ENCODE peak calls at places on chromosomes 4 and X, in eight cellular contexts. F is activated naive CD8-positive, alpha-beta T cell treated with anti-CD3 and anti-CD28 coated beads, Interleukin-2, amount 50 U/mL, for 24 hours; H is neural progenitor cell; B is brain microvascular endothelial cell; P is ELR; A is GM19239; O is stimulated activated CD4-positive, alpha-beta T cell treated with anti-CD3 and anti-CD28 coated beads, Interleukin-15, amount 100 ng/mL, for 48 hours; U is astrocyte of the cerebellum. S is an unnamed sample.

GRCh38 chr4:157739237-157739636 is 433.6 kb downstream of the GASK1B start:
- DNase-seq in O (no peak), H (no peak), U (no peak), A (no peak), B (peak), P (peak), F (no peak), S (peak)

GRCh38 chrX:118420462-118420861 is 74.6 kb downstream of the WDR44 start:
- DNase-seq in U (peak), O (no peak), B (peak), H (no peak), F (no peak), P (peak), A (peak), S (peak)

GRCh38 chr4:179145746-179146530 is 1703.7 kb upstream of the AGA start:
- DNase-seq in F (no peak), B (peak), P (peak), U (peak), H (no peak), A (no peak), O (no peak), S (peak)

GRCh38 chrX:115960440-115961084 is 210.0 kb upstream of the AGTR2 start:
- DNase-seq in F (no peak), U (no peak), P (no peak), H (no peak), B (no peak), A (no peak), O (no peak), S (no peak)

GRCh38 chr4:186845137-186845842 is 121.6 kb upstream of the FAT1 start:
- DNase-seq in F (no peak), O (no peak), A (no peak), H (no peak), U (peak), P (peak), B (peak), S (peak)

GRCh38 chr4:150491132-150492049 is 90.6 kb upstream of the MAB21L2 start:
- DNase-seq in U (no peak), O (no peak), H (peak), P (no peak), B (no peak), A (no peak), F (no peak), S (no peak)

GRCh38 chrX:2848806-2849420 is 20.2 kb downstream of the GYG2 start:
- DNase-seq in F (no peak), O (no peak), P (peak), B (peak), H (no peak), U (peak), A (no peak), S (peak)

GRCh38 chrX:14056201-14056600 is 26.5 kb upstream of the GEMIN8 start:
- DNase-seq in O (no peak), U (no peak), F (no peak), H (no peak), B (no peak), P (no peak), A (no peak), S (no peak)

GRCh38 chr4:123606946-123607542 is 210.4 kb downstream of the SPRY1 start:
- DNase-seq in O (no peak), A (peak), F (no peak), H (no peak), P (no peak), U (no peak), B (no peak), S (peak)

GRCh38 chr4:148881860-148882643 is 439.8 kb upstream of the NR3C2 start:
- DNase-seq in P (no peak), A (no peak), O (no peak), B (no peak), U (no peak), F (no peak), H (peak), S (no peak)

GRCh38 chr4:78464265-78464664 is 87.3 kb upstream of the ANXA3 start:
- DNase-seq in P (no peak), H (no peak), F (no peak), O (no peak), U (no peak), B (no peak), A (no peak), S (peak)

GRCh38 chr4:164779811-164780216 is 25.9 kb downstream of the SMIM31 start:
- DNase-seq in B (peak), A (peak), H (peak), P (peak), F (peak), O (no peak), U (peak), S (peak)

GRCh38 chr4:52852041-52852440 is 10.1 kb upstream of the RASL11B start:
- DNase-seq in O (no peak), H (no peak), B (no peak), F (no peak), U (no peak), A (no peak), P (no peak), S (no peak)

GRCh38 chr4:118352843-118353373 is at the start of gene PRSS12:
- DNase-seq in F (peak), P (peak), A (peak), B (peak), U (peak), O (peak), H (peak), S (no peak)

GRCh38 chr4:40820101-40820500 is 70.3 kb downstream of the NSUN7 start:
- DNase-seq in H (no peak), O (no peak), B (no peak), U (no peak), A (no peak), F (no peak), P (no peak), S (no peak)

GRCh38 chr4:76993787-76994641 is 44.5 kb downstream of the SEPTIN11 start:
- DNase-seq in B (no peak), U (no peak), F (peak), P (no peak), H (no peak), O (peak), A (peak), S (no peak)

GRCh38 chrX:65643786-65644111 is 23.7 kb upstream of the MSN start:
- DNase-seq in O (no peak), F (no peak), H (no peak), B (no peak), P (no peak), A (no peak), U (no peak), S (no peak)

GRCh38 chr4:6721121-6721520 is 5.1 kb downstream of the BLOC1S4 start:
- DNase-seq in P (no peak), O (no peak), F (no peak), B (no peak), U (no peak), A (no peak), H (no peak), S (no peak)

GRCh38 chrX:46837543-46838481 is 969 bp downstream of the RP2 start:
- DNase-seq in F (no peak), O (no peak), P (peak), A (no peak), B (no peak), H (no peak), U (no peak), S (peak)

GRCh38 chr4:184953421-184953820 is 64.9 kb upstream of the HELT start:
- DNase-seq in P (no peak), H (no peak), F (no peak), B (no peak), A (no peak), U (no peak), O (no peak), S (no peak)

GRCh38 chr4:79030973-79031372 is 91.7 kb upstream of the PAQR3 start:
- DNase-seq in P (no peak), O (no peak), F (no peak), B (no peak), A (no peak), U (no peak), H (no peak), S (no peak)

GRCh38 chr4:41878170-41878941 is 56.9 kb upstream of the TMEM33 start:
- DNase-seq in O (no peak), U (no peak), P (no peak), A (no peak), F (no peak), B (no peak), H (peak), S (no peak)

S was measured in HT1080.